ENCODE peak calls at places on chromosome 7, in nine cellular contexts. One of them, this sample, is unnamed.

GRCh38 chr7:142420554-142421362 is 162.9 kb upstream of the PRSS58 start:
- DNase-seq in brain pericyte: no peak
- DNase-seq in amniotic epithelial cell: peak
- DNase-seq in pulmonary artery endothelial cell: no peak
- DNase-seq in NCI-H1092: no peak
- DNase-seq in aorta: no peak
- DNase-seq in NCI-H460: no peak
- DNase-seq in T-helper 17 cell: no peak
- DNase-seq in activated CD4-positive, alpha-beta T cell treated with anti-CD3 and anti-CD28 coated beads for 24 hours: no peak
- DNase-seq in this sample: peak

GRCh38 chr7:75772081-75773077 is at the start of gene CCL26:
- DNase-seq in pulmonary artery endothelial cell: no peak
- DNase-seq in activated CD4-positive, alpha-beta T cell treated with anti-CD3 and anti-CD28 coated beads for 24 hours: no peak
- DNase-seq in amniotic epithelial cell: peak
- DNase-seq in aorta: peak
- DNase-seq in T-helper 17 cell: no peak
- DNase-seq in NCI-H460: no peak
- DNase-seq in NCI-H1092: no peak
- DNase-seq in brain pericyte: no peak
- DNase-seq in this sample: peak

GRCh38 chr7:137920637-137921473 is 74.1 kb upstream of the DGKI start:
- DNase-seq in amniotic epithelial cell: peak
- DNase-seq in activated CD4-positive, alpha-beta T cell treated with anti-CD3 and anti-CD28 coated beads for 24 hours: no peak
- DNase-seq in T-helper 17 cell: no peak
- DNase-seq in brain pericyte: no peak
- DNase-seq in aorta: no peak
- DNase-seq in NCI-H460: no peak
- DNase-seq in pulmonary artery endothelial cell: no peak
- DNase-seq in NCI-H1092: no peak
- DNase-seq in this sample: peak

GRCh38 chr7:44639701-44640321 is 33.4 kb downstream of the OGDH start:
- DNase-seq in activated CD4-positive, alpha-beta T cell treated with anti-CD3 and anti-CD28 coated beads for 24 hours: no peak
- DNase-seq in T-helper 17 cell: no peak
- DNase-seq in NCI-H460: no peak
- DNase-seq in pulmonary artery endothelial cell: peak
- DNase-seq in brain pericyte: no peak
- DNase-seq in NCI-H1092: no peak
- DNase-seq in aorta: peak
- DNase-seq in amniotic epithelial cell: peak
- DNase-seq in this sample: peak

GRCh38 chr7:2006921-2007381 is 225.8 kb downstream of the MAD1L1 start:
- DNase-seq in amniotic epithelial cell: no peak
- DNase-seq in brain pericyte: no peak
- DNase-seq in T-helper 17 cell: no peak
- DNase-seq in aorta: no peak
- DNase-seq in NCI-H460: no peak
- DNase-seq in activated CD4-positive, alpha-beta T cell treated with anti-CD3 and anti-CD28 coated beads for 24 hours: no peak
- DNase-seq in pulmonary artery endothelial cell: no peak
- DNase-seq in NCI-H1092: no peak
- DNase-seq in this sample: no peak

GRCh38 chr7:44383566-44383965 is 58.2 kb upstream of the CAMK2B start:
- DNase-seq in brain pericyte: no peak
- DNase-seq in T-helper 17 cell: no peak
- DNase-seq in aorta: peak
- DNase-seq in activated CD4-positive, alpha-beta T cell treated with anti-CD3 and anti-CD28 coated beads for 24 hours: no peak
- DNase-seq in NCI-H1092: no peak
- DNase-seq in amniotic epithelial cell: peak
- DNase-seq in pulmonary artery endothelial cell: peak
- DNase-seq in NCI-H460: no peak
- DNase-seq in this sample: peak

GRCh38 chr7:42315631-42316030 is 78.6 kb upstream of the GLI3 start:
- DNase-seq in brain pericyte: peak
- DNase-seq in activated CD4-positive, alpha-beta T cell treated with anti-CD3 and anti-CD28 coated beads for 24 hours: no peak
- DNase-seq in NCI-H1092: no peak
- DNase-seq in pulmonary artery endothelial cell: no peak
- DNase-seq in aorta: no peak
- DNase-seq in NCI-H460: no peak
- DNase-seq in amniotic epithelial cell: peak
- DNase-seq in T-helper 17 cell: no peak
- DNase-seq in this sample: peak

GRCh38 chr7:100974021-100974420 is 4.7 kb downstream of the MUC12 start:
- DNase-seq in aorta: no peak
- DNase-seq in NCI-H1092: no peak
- DNase-seq in pulmonary artery endothelial cell: no peak
- DNase-seq in NCI-H460: no peak
- DNase-seq in activated CD4-positive, alpha-beta T cell treated with anti-CD3 and anti-CD28 coated beads for 24 hours: no peak
- DNase-seq in brain pericyte: no peak
- DNase-seq in amniotic epithelial cell: peak
- DNase-seq in T-helper 17 cell: no peak
- DNase-seq in this sample: peak

GRCh38 chr7:78605131-78605530 is 806.6 kb downstream of the PHTF2 start:
- DNase-seq in NCI-H1092: no peak
- DNase-seq in amniotic epithelial cell: no peak
- DNase-seq in brain pericyte: no peak
- DNase-seq in NCI-H460: no peak
- DNase-seq in pulmonary artery endothelial cell: no peak
- DNase-seq in aorta: no peak
- DNase-seq in activated CD4-positive, alpha-beta T cell treated with anti-CD3 and anti-CD28 coated beads for 24 hours: no peak
- DNase-seq in T-helper 17 cell: no peak
- DNase-seq in this sample: no peak

GRCh38 chr7:8261711-8262695 is at the start of gene ICA1:
- DNase-seq in amniotic epithelial cell: peak
- DNase-seq in pulmonary artery endothelial cell: peak
- DNase-seq in NCI-H460: peak
- DNase-seq in brain pericyte: no peak
- DNase-seq in NCI-H1092: peak
- DNase-seq in aorta: peak
- DNase-seq in T-helper 17 cell: no peak
- DNase-seq in activated CD4-positive, alpha-beta T cell treated with anti-CD3 and anti-CD28 coated beads for 24 hours: no peak
- DNase-seq in this sample: peak

GRCh38 chr7:130891254-130892094 is 157.5 kb upstream of the KLF14 start:
- DNase-seq in T-helper 17 cell: no peak
- DNase-seq in brain pericyte: peak
- DNase-seq in amniotic epithelial cell: peak
- DNase-seq in pulmonary artery endothelial cell: peak
- DNase-seq in NCI-H460: no peak
- DNase-seq in NCI-H1092: no peak
- DNase-seq in aorta: peak
- DNase-seq in activated CD4-positive, alpha-beta T cell treated with anti-CD3 and anti-CD28 coated beads for 24 hours: no peak
- DNase-seq in this sample: peak

This sample was measured in choroid plexus epithelial cell.